ENCODE peak calls at places on chromosomes 7 and 10, in six cellular contexts. One of them, this sample, is unnamed.

GRCh38 chr10:43128958-43129706 is 9.1 kb upstream of the CSGALNACT2 start:
- DNase-seq in GM12878: no peak
- DNase-seq in testis: no peak
- DNase-seq in spleen: peak; percentile 22
- DNase-seq in esophagus squamous epithelium: no peak
- DNase-seq in HCT116: peak; percentile 23
- DNase-seq in this sample: no peak

GRCh38 chr10:61608255-61609040 is 54.3 kb upstream of the CABCOCO1 start:
- DNase-seq in testis: no peak
- DNase-seq in GM12878: no peak
- DNase-seq in HCT116: no peak
- DNase-seq in spleen: no peak
- DNase-seq in esophagus squamous epithelium: no peak
- DNase-seq in this sample: no peak

GRCh38 chr7:37964196-37964595 is 43.8 kb downstream of the EPDR1 start:
- DNase-seq in esophagus squamous epithelium: no peak
- DNase-seq in testis: no peak
- DNase-seq in GM12878: no peak
- DNase-seq in spleen: no peak
- DNase-seq in HCT116: no peak
- DNase-seq in this sample: no peak

GRCh38 chr7:41881313-41882130 is 178.6 kb upstream of the INHBA start:
- DNase-seq in testis: no peak
- DNase-seq in HCT116: no peak
- DNase-seq in spleen: peak; percentile 93
- DNase-seq in GM12878: peak; percentile 98
- DNase-seq in esophagus squamous epithelium: no peak
- DNase-seq in this sample: peak; percentile 4

GRCh38 chr10:9211228-9211627 is 1156.7 kb downstream of the GATA3 start:
- DNase-seq in testis: no peak
- DNase-seq in esophagus squamous epithelium: no peak
- DNase-seq in spleen: no peak
- DNase-seq in HCT116: no peak
- DNase-seq in GM12878: no peak
- DNase-seq in this sample: no peak

GRCh38 chr10:100528123-100528884 is 1.4 kb downstream of the NDUFB8 start:
- DNase-seq in GM12878: no peak
- DNase-seq in testis: no peak
- DNase-seq in spleen: no peak
- DNase-seq in esophagus squamous epithelium: no peak
- DNase-seq in HCT116: no peak
- DNase-seq in this sample: peak; percentile 38

GRCh38 chr10:45470098-45471012 is 96.3 kb downstream of the ALOX5 start:
- DNase-seq in spleen: peak; percentile 84
- DNase-seq in HCT116: no peak
- DNase-seq in testis: no peak
- DNase-seq in esophagus squamous epithelium: no peak
- DNase-seq in GM12878: no peak
- DNase-seq in this sample: peak; percentile 91

GRCh38 chr7:34135924-34136323 is 230.6 kb downstream of the BMPER start:
- DNase-seq in spleen: no peak
- DNase-seq in HCT116: no peak
- DNase-seq in GM12878: no peak
- DNase-seq in testis: no peak
- DNase-seq in esophagus squamous epithelium: no peak
- DNase-seq in this sample: no peak

GRCh38 chr10:60911715-60912114 is 32.3 kb downstream of the RHOBTB1 start:
- DNase-seq in HCT116: no peak
- DNase-seq in GM12878: no peak
- DNase-seq in esophagus squamous epithelium: no peak
- DNase-seq in testis: no peak
- DNase-seq in spleen: no peak
- DNase-seq in this sample: no peak

GRCh38 chr10:79148452-79149344 is 79.9 kb downstream of the ZMIZ1 start:
- DNase-seq in HCT116: no peak
- DNase-seq in GM12878: no peak
- DNase-seq in spleen: peak; percentile 86
- DNase-seq in testis: peak; percentile 60
- DNase-seq in esophagus squamous epithelium: no peak
- DNase-seq in this sample: peak; percentile 82

GRCh38 chr7:55415173-55415778 is 50.1 kb downstream of the LANCL2 start:
- DNase-seq in esophagus squamous epithelium: peak; percentile 14
- DNase-seq in HCT116: peak; percentile 43
- DNase-seq in spleen: peak; percentile 91
- DNase-seq in testis: peak; percentile 91
- DNase-seq in GM12878: peak; percentile 25
- DNase-seq in this sample: peak; percentile 84

GRCh38 chr7:84104841-84105240 is 89.7 kb downstream of the SEMA3A start:
- DNase-seq in testis: no peak
- DNase-seq in esophagus squamous epithelium: no peak
- DNase-seq in spleen: no peak
- DNase-seq in HCT116: no peak
- DNase-seq in GM12878: no peak
- DNase-seq in this sample: no peak

GRCh38 chr7:17626215-17626614 is 314.1 kb downstream of the SNX13 start:
- DNase-seq in HCT116: no peak
- DNase-seq in esophagus squamous epithelium: no peak
- DNase-seq in testis: no peak
- DNase-seq in spleen: no peak
- DNase-seq in GM12878: no peak
- DNase-seq in this sample: no peak

GRCh38 chr7:7662527-7662926 is 22.0 kb downstream of the UMAD1 start:
- DNase-seq in esophagus squamous epithelium: no peak
- DNase-seq in testis: no peak
- DNase-seq in spleen: no peak
- DNase-seq in GM12878: no peak
- DNase-seq in HCT116: no peak
- DNase-seq in this sample: peak; percentile 16

GRCh38 chr7:150949564-150949963 is 28.6 kb downstream of the KCNH2 start:
- DNase-seq in testis: peak; percentile 13
- DNase-seq in GM12878: no peak
- DNase-seq in HCT116: no peak
- DNase-seq in esophagus squamous epithelium: no peak
- DNase-seq in spleen: peak; percentile 40
- DNase-seq in this sample: no peak

GRCh38 chr7:127114739-127115265 is 137.9 kb downstream of the GRM8 start:
- DNase-seq in spleen: no peak
- DNase-seq in testis: no peak
- DNase-seq in GM12878: no peak
- DNase-seq in esophagus squamous epithelium: no peak
- DNase-seq in HCT116: no peak
- DNase-seq in this sample: no peak

GRCh38 chr7:81317741-81318140 is 398.9 kb upstream of the SEMA3C start:
- DNase-seq in spleen: no peak
- DNase-seq in HCT116: no peak
- DNase-seq in esophagus squamous epithelium: no peak
- DNase-seq in GM12878: no peak
- DNase-seq in testis: no peak
- DNase-seq in this sample: no peak

GRCh38 chr10:84590794-84591193 is 262.4 kb downstream of the CCSER2 start:
- DNase-seq in esophagus squamous epithelium: no peak
- DNase-seq in GM12878: no peak
- DNase-seq in spleen: peak; percentile 35
- DNase-seq in HCT116: no peak
- DNase-seq in testis: peak; percentile 78
- DNase-seq in this sample: no peak

DNA sequence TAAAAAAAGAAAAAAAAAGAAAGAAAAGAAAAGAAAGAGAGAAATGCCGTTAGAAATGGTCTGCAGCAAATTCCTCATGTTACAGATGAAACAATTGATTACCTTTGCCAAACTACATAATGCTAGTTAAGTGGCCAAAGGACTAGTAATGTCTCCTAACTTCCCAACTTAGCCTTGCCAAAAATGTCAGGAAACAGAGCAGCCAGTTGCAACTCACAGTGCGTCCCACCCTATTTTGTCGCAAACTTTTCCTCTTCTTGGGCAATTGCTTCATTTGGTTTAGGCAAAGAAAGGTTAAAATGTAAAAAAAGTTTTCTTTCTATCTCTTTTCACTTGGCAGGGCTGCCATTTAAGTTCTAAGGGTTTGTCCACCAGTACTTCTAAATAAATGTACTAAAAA is 53.1 kb downstream of the APBB1IP start:
- DNase-seq in esophagus squamous epithelium: no peak
- DNase-seq in spleen: no peak
- DNase-seq in testis: no peak
- DNase-seq in GM12878: no peak
- DNase-seq in HCT116: no peak
- DNase-seq in this sample: no peak
- TF ChIP-seq POLR2A in esophagus squamous epithelium: no peak
- TF ChIP-seq POLR2A in spleen: no peak
- TF ChIP-seq POLR2A in testis: no peak
- TF ChIP-seq POLR2A in GM12878: no peak
- TF ChIP-seq POLR2A in HCT116: no peak
- TF ChIP-seq POLR2A in this sample: no peak

DNA sequence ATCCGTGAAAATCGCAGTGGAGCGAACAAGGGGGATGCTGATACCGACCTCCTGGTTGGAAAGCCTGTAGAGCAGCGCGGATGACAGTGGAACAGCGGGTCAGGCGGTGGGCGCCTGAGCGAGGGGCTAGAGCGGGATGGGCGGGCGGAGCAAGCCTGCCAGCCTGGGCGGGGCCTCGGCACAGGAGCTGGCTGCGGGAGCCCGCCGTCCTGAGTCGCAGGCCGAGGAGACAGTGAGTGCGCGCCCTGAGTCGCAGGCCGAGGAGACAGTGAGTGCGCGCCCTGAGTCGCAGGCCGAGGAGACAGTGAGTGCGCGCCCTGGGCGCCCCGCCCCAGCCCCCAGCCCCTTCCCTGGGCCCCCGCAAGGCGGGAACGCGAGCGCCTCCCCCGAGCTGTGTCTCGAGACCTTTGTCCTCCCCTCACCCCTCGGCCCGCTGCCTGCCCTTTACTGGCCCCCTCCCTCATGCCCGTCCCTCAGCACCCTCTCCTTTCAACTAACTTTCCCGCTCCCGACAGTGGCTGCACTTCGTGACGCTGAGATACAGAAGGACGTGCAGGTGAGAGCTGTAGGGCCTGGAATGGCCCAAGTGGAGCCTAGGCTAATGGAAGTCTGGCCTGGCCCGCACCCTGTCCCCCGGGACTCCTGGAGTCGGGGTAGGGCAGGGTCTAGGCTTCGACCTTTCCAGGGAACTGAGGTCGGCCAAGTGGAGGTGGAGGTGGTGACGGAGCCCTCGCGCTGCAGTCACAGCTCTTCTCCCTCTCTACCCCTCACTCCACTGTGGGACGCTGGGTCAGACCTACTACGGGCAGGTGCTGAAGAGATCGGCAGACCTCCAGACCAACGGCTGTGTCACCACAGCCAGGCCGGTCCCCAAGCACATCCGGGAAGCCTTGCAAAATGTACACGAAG is at the start of gene AS3MT:
- DNase-seq in HCT116: no peak
- DNase-seq in esophagus squamous epithelium: no peak
- DNase-seq in spleen: peak; percentile 76
- DNase-seq in GM12878: no peak
- DNase-seq in testis: peak; percentile 64
- DNase-seq in this sample: peak; percentile 51
- TF ChIP-seq POLR2A in HCT116: no peak
- TF ChIP-seq POLR2A in esophagus squamous epithelium: no peak
- TF ChIP-seq POLR2A in spleen: no peak
- TF ChIP-seq POLR2A in GM12878: peak; percentile 39
- TF ChIP-seq POLR2A in testis: no peak
- TF ChIP-seq POLR2A in this sample: no peak

DNA sequence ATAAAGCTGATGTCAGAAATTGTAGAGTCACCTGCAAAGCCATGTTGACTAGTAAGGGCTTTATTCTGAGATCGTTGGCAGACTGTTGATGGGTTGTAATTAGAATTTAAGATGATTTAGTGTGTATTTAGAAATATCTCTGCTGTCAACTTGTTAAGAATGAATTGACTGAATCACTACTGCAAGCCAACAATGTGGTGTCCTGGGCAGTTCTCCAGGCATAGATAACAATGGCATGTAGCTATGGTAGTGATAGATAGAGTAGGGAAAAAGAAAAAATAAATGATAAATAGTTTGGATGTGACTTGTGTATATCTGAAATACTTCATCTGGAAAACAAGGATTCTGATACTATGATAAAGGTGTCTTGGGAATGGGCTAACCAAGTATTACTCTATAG is 640.2 kb downstream of the ARL4A start:
- DNase-seq in esophagus squamous epithelium: no peak
- DNase-seq in testis: no peak
- DNase-seq in GM12878: no peak
- DNase-seq in spleen: no peak
- DNase-seq in HCT116: no peak
- DNase-seq in this sample: no peak
- TF ChIP-seq POLR2A in esophagus squamous epithelium: no peak
- TF ChIP-seq POLR2A in testis: no peak
- TF ChIP-seq POLR2A in GM12878: no peak
- TF ChIP-seq POLR2A in spleen: no peak
- TF ChIP-seq POLR2A in HCT116: no peak
- TF ChIP-seq POLR2A in this sample: no peak

GRCh38 chr7:2904202-2904601 is 60.1 kb upstream of the GNA12 start:
- DNase-seq in testis: no peak
- DNase-seq in esophagus squamous epithelium: no peak
- DNase-seq in spleen: no peak
- DNase-seq in HCT116: no peak
- DNase-seq in GM12878: no peak
- DNase-seq in this sample: no peak
- TF ChIP-seq POLR2A in testis: no peak
- TF ChIP-seq POLR2A in esophagus squamous epithelium: no peak
- TF ChIP-seq POLR2A in spleen: no peak
- TF ChIP-seq POLR2A in HCT116: no peak
- TF ChIP-seq POLR2A in GM12878: no peak
- TF ChIP-seq POLR2A in this sample: no peak

GRCh38 chr7:39566056-39566921 is at the start of gene YAE1:
- DNase-seq in HCT116: peak; percentile 57
- DNase-seq in esophagus squamous epithelium: peak; percentile 5
- DNase-seq in testis: peak; percentile 90
- DNase-seq in spleen: peak; percentile 94
- DNase-seq in GM12878: peak; percentile 54
- DNase-seq in this sample: peak; percentile 85
- TF ChIP-seq POLR2A in HCT116: peak; percentile 87
- TF ChIP-seq POLR2A in esophagus squamous epithelium: no peak
- TF ChIP-seq POLR2A in testis: peak; percentile 34
- TF ChIP-seq POLR2A in spleen: no peak
- TF ChIP-seq POLR2A in GM12878: peak; percentile 98
- TF ChIP-seq POLR2A in this sample: peak; percentile 87

DNA sequence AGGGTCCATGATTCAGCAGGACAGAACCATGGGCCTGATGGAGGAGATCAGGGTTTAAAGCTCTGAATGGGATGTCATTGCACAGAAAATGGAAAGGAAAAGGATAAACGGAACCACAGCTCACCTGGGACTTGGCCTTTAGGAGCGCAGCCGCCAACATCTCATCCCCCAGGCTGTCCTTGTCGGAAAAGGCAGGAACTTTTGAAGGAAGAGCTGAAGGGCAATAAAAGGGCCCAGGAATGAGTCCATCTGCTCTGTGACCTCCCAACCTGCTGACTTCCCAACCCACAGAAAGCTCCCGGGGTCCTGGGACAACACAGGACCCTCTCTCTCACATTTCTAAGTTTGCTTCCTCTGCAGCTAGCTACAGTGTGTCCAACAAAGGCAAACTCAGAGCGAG is 6.1 kb downstream of the ZNF3 start:
- DNase-seq in spleen: no peak
- DNase-seq in GM12878: no peak
- DNase-seq in esophagus squamous epithelium: no peak
- DNase-seq in HCT116: no peak
- DNase-seq in testis: no peak
- DNase-seq in this sample: no peak
- TF ChIP-seq POLR2A in spleen: no peak
- TF ChIP-seq POLR2A in GM12878: no peak
- TF ChIP-seq POLR2A in esophagus squamous epithelium: no peak
- TF ChIP-seq POLR2A in HCT116: no peak
- TF ChIP-seq POLR2A in testis: no peak
- TF ChIP-seq POLR2A in this sample: no peak

GRCh38 chr10:3777876-3778707 is 6.9 kb downstream of the KLF6 start:
- DNase-seq in GM12878: no peak
- DNase-seq in spleen: no peak
- DNase-seq in HCT116: no peak
- DNase-seq in esophagus squamous epithelium: no peak
- DNase-seq in testis: no peak
- DNase-seq in this sample: peak; percentile 19
- TF ChIP-seq POLR2A in GM12878: no peak
- TF ChIP-seq POLR2A in spleen: no peak
- TF ChIP-seq POLR2A in HCT116: no peak
- TF ChIP-seq POLR2A in esophagus squamous epithelium: no peak
- TF ChIP-seq POLR2A in testis: no peak
- TF ChIP-seq POLR2A in this sample: peak; percentile 28

This sample was measured in erythroblast.